ENCODE peak calls at places on chromosomes 11 and 22, in six cellular contexts. T is H9, M is HFF-Myc, X is AG09309, P is adrenal gland, N is AG04450. G is an unnamed sample.

GRCh38 chr11:64298966-64299846 is 952 bp upstream of the CATSPERZ start:
- DNase-seq in N (no peak), M (no peak), X (no peak), P (peak; percentile 62), T (no peak), G (no peak)

GRCh38 chr22:50146440-50147228 is 23.9 kb upstream of the PANX2 start:
- DNase-seq in P (peak; percentile 74), N (peak; percentile 42), X (peak; percentile 24), T (no peak), M (no peak), G (no peak)

GRCh38 chr11:65128182-65129145 is 5.9 kb downstream of the SYVN1 start:
- DNase-seq in P (peak; percentile 21), X (no peak), T (no peak), N (no peak), M (no peak), G (no peak)

GRCh38 chr22:32644252-32645100 is 157.0 kb upstream of the TIMP3 start:
- DNase-seq in T (no peak), X (no peak), P (peak; percentile 52), N (no peak), M (no peak), G (no peak)

GRCh38 chr11:82003671-82004148 is 730.0 kb downstream of the FAM181B start:
- DNase-seq in P (no peak), M (no peak), T (no peak), X (peak; percentile 20), N (no peak), G (no peak)

GRCh38 chr11:110125632-110126031 is 32.4 kb downstream of the ZC3H12C start:
- DNase-seq in N (no peak), X (no peak), M (no peak), P (peak; percentile 74), T (no peak), G (no peak)

GRCh38 chr11:18698341-18699268 is at the start of gene TMEM86A:
- DNase-seq in X (no peak), M (no peak), P (peak; percentile 95), N (no peak), T (peak; percentile 94), G (peak; percentile 83)

GRCh38 chr11:134412508-134413333 is 679 bp upstream of the B3GAT1 start:
- DNase-seq in P (no peak), X (no peak), T (peak; percentile 60), N (no peak), M (no peak), G (peak; percentile 54)

GRCh38 chr22:17922925-17923898 is 101.1 kb downstream of the MICAL3 start:
- DNase-seq in T (no peak), X (peak; percentile 28), P (peak; percentile 85), M (no peak), N (peak; percentile 57), G (no peak)

GRCh38 chr22:39560127-39560526 is 10.4 kb upstream of the CACNA1I start:
- DNase-seq in P (no peak), M (no peak), N (no peak), T (no peak), X (no peak), G (no peak)

GRCh38 chr11:32279672-32280071 is 155.7 kb downstream of the WT1 start:
- DNase-seq in T (no peak), M (no peak), N (no peak), X (no peak), P (no peak), G (no peak)

GRCh38 chr11:100581318-100581717 is 105.8 kb upstream of the ARHGAP42 start:
- DNase-seq in X (no peak), M (no peak), P (no peak), N (no peak), T (no peak), G (no peak)

GRCh38 chr11:125553357-125553756 is 15.9 kb upstream of the EI24 start:
- DNase-seq in P (no peak), X (no peak), N (no peak), M (no peak), T (no peak), G (no peak)

GRCh38 chr11:66851698-66852465 is 5.0 kb upstream of the LRFN4 start:
- DNase-seq in M (no peak), N (no peak), X (no peak), T (peak; percentile 80), P (no peak), G (no peak)

GRCh38 chr11:75100314-75100713 is 3.6 kb upstream of the OR2AT4 start:
- DNase-seq in P (no peak), T (no peak), M (peak; percentile 56), N (peak; percentile 10), X (no peak), G (no peak)

GRCh38 chr11:130213143-130213978 is 53.8 kb downstream of the ST14 start:
- DNase-seq in T (peak; percentile 82), P (peak; percentile 43), N (no peak), X (no peak), M (no peak), G (peak; percentile 85)

GRCh38 chr11:64859542-64860414 is 15.3 kb upstream of the CDC42BPG start:
- DNase-seq in N (no peak), T (no peak), M (no peak), P (no peak), X (no peak), G (no peak)

GRCh38 chr11:9315078-9315688 is 790 bp upstream of the TMEM41B start:
- DNase-seq in N (no peak), M (no peak), P (peak; percentile 16), X (no peak), T (no peak), G (peak; percentile 7)

GRCh38 chr11:122556605-122557004 is 98.9 kb upstream of the UBASH3B start:
- DNase-seq in T (peak; percentile 79), M (no peak), X (no peak), P (no peak), N (no peak), G (peak; percentile 53)

GRCh38 chr11:79390477-79390876 is 50.4 kb downstream of the TENM4 start:
- DNase-seq in P (no peak), M (no peak), X (no peak), N (no peak), T (no peak), G (no peak)

GRCh38 chr11:22192642-22193347 is at the start of gene ANO5:
- DNase-seq in M (no peak), P (peak; percentile 64), X (no peak), T (peak; percentile 89), N (no peak), G (peak; percentile 57)

GRCh38 chr22:43543522-43544281 is 131.9 kb downstream of the MPPED1 start:
- DNase-seq in P (no peak), N (no peak), M (no peak), X (no peak), T (peak; percentile 15), G (no peak)

GRCh38 chr22:50001388-50002231 is 11.0 kb downstream of the IL17REL start:
- DNase-seq in X (no peak), T (no peak), N (no peak), M (no peak), P (no peak), G (no peak)

GRCh38 chr22:40037320-40037719 is 42.6 kb downstream of the FAM83F start:
- DNase-seq in P (no peak), X (no peak), T (no peak), M (no peak), N (no peak), G (no peak)

GRCh38 chr11:47348859-47349258 is 3.6 kb downstream of the MYBPC3 start:
- DNase-seq in N (no peak), X (no peak), P (no peak), T (no peak), M (no peak), G (peak; percentile 39)

GRCh38 chr22:32204856-32205722 is at the start of gene RFPL2:
- DNase-seq in P (no peak), M (no peak), X (no peak), T (peak; percentile 89), N (no peak), G (peak; percentile 57)

GRCh38 chr22:25645266-25645665 is 80.8 kb downstream of the GRK3 start:
- DNase-seq in M (no peak), T (no peak), P (no peak), N (no peak), X (no peak), G (no peak)

GRCh38 chr11:86873573-86874083 is 73.3 kb downstream of the PRSS23 start:
- DNase-seq in T (no peak), X (no peak), N (no peak), P (no peak), M (no peak), G (no peak)

GRCh38 chr22:26550498-26551033 is 38.3 kb upstream of the TFIP11 start:
- DNase-seq in M (peak; percentile 59), X (peak; percentile 80), P (peak; percentile 84), N (peak; percentile 76), T (no peak), G (no peak)

GRCh38 chr11:75499423-75500305 is 26.1 kb downstream of the GDPD5 start:
- DNase-seq in P (peak; percentile 54), N (peak; percentile 86), X (peak; percentile 95), M (peak; percentile 90), T (no peak), G (no peak)

GRCh38 chr11:99489561-99489960 is 468.8 kb downstream of the CNTN5 start:
- DNase-seq in T (no peak), X (no peak), M (no peak), P (no peak), N (no peak), G (no peak)

GRCh38 chr22:49957826-49958461 is 2.6 kb upstream of the PIM3 start:
- DNase-seq in P (no peak), M (no peak), X (no peak), N (no peak), T (no peak), G (no peak)

GRCh38 chr22:41285820-41286638 is at the start of gene RANGAP1:
- DNase-seq in M (peak; percentile 97), P (peak; percentile 99), N (peak; percentile 96), T (peak; percentile 99), X (peak; percentile 91), G (peak; percentile 95)
- TF ChIP-seq CTCF in M (no peak), P (peak; percentile 47), N (peak; percentile 25), T (no peak), X (peak; percentile 23), G (peak; percentile 30)

GRCh38 chr11:107683807-107684206 is 28.0 kb downstream of the SLN start:
- DNase-seq in M (no peak), X (no peak), N (no peak), T (peak; percentile 38), P (no peak), G (no peak)
- TF ChIP-seq CTCF in M (peak; percentile 58), X (peak; percentile 40), N (peak; percentile 53), T (peak; percentile 66), P (no peak), G (peak; percentile 59)

GRCh38 chr11:95138448-95138847 is 48.8 kb downstream of the ENDOD1 start:
- DNase-seq in P (no peak), T (no peak), M (no peak), X (no peak), N (no peak), G (no peak)
- TF ChIP-seq CTCF in P (peak; percentile 27), T (peak; percentile 15), M (no peak), X (no peak), N (peak; percentile 31), G (no peak)

GRCh38 chr22:22919041-22919440 is 31.4 kb downstream of the IGLL5 start:
- DNase-seq in X (no peak), M (no peak), P (no peak), N (no peak), T (no peak), G (no peak)
- TF ChIP-seq CTCF in X (no peak), M (no peak), P (no peak), N (no peak), T (no peak), G (no peak)